ENCODE peak calls at places on chromosomes 6 and 20, in five cellular contexts. X, P, W, F and B are unnamed samples.

GRCh38 chr6:5695260-5696245 is 311.2 kb downstream of the NRN1 start:
- DNase-seq in X (no peak), W (peak; percentile 86), P (peak; percentile 54), F (peak; percentile 83), B (no peak)

GRCh38 chr20:4282550-4282949 is 267.2 kb upstream of the RNF24 start:
- DNase-seq in P (no peak), F (no peak), X (no peak), W (no peak), B (no peak)

GRCh38 chr6:33622456-33623431 is 1.6 kb downstream of the ITPR3 start:
- DNase-seq in F (no peak), P (no peak), W (no peak), X (no peak), B (no peak)

GRCh38 chr20:51624157-51624731 is 81.7 kb upstream of the NFATC2 start:
- DNase-seq in P (peak; percentile 67), W (peak; percentile 74), F (peak; percentile 73), X (peak; percentile 25), B (no peak)

GRCh38 chr6:149107520-149107919 is 210.0 kb upstream of the TAB2 start:
- DNase-seq in F (no peak), P (no peak), W (no peak), X (no peak), B (no peak)

GRCh38 chr6:31734703-31735500 is 1.4 kb downstream of the CLIC1 start:
- DNase-seq in P (peak; percentile 50), W (peak; percentile 89), X (no peak), F (peak; percentile 85), B (no peak)

GRCh38 chr6:66508433-66508832 is 801.4 kb upstream of the EYS start:
- DNase-seq in X (no peak), F (no peak), W (peak; percentile 31), P (no peak), B (no peak)

GRCh38 chr6:112413805-112414204 is 66.7 kb downstream of the RFPL4B start:
- DNase-seq in F (no peak), X (no peak), P (no peak), W (peak; percentile 10), B (no peak)

GRCh38 chr20:12047838-12048432 is 130.2 kb downstream of the BTBD3 start:
- DNase-seq in W (no peak), F (no peak), X (no peak), P (peak; percentile 67), B (no peak)